ENCODE peak calls at places on chromosomes 7 and 10, in five cellular contexts. One of them, this sample, is unnamed.
A peak's percentile ranks its signal among the peaks of the same experiment; 100 is the strongest.

GRCh38 chr10:124923684-124924083 is 18.2 kb upstream of the ZRANB1 start:
- DNase-seq in NAMALWA: no peak
- DNase-seq in activated CD8-positive, alpha-beta memory T cell treated with anti-CD3 and anti-CD28 coated beads for 24 hours: no peak
- DNase-seq in central memory CD4-positive, alpha-beta T cell: no peak
- DNase-seq in HCT116: no peak
- DNase-seq in this sample: no peak

GRCh38 chr10:121240556-121240955 is 357.7 kb downstream of the FGFR2 start:
- DNase-seq in NAMALWA: no peak
- DNase-seq in activated CD8-positive, alpha-beta memory T cell treated with anti-CD3 and anti-CD28 coated beads for 24 hours: no peak
- DNase-seq in central memory CD4-positive, alpha-beta T cell: no peak
- DNase-seq in HCT116: no peak
- DNase-seq in this sample: no peak

GRCh38 chr10:13066527-13066926 is 33.4 kb upstream of the OPTN start:
- DNase-seq in NAMALWA: no peak
- DNase-seq in activated CD8-positive, alpha-beta memory T cell treated with anti-CD3 and anti-CD28 coated beads for 24 hours: no peak
- DNase-seq in central memory CD4-positive, alpha-beta T cell: no peak
- DNase-seq in HCT116: no peak
- DNase-seq in this sample: no peak

GRCh38 chr7:35869810-35870209 is 69.0 kb downstream of the SEPTIN7 start:
- DNase-seq in NAMALWA: no peak
- DNase-seq in activated CD8-positive, alpha-beta memory T cell treated with anti-CD3 and anti-CD28 coated beads for 24 hours: no peak
- DNase-seq in central memory CD4-positive, alpha-beta T cell: no peak
- DNase-seq in HCT116: no peak
- DNase-seq in this sample: no peak

GRCh38 chr10:61733358-61733940 is 70.7 kb downstream of the CABCOCO1 start:
- DNase-seq in NAMALWA: peak; percentile 68
- DNase-seq in activated CD8-positive, alpha-beta memory T cell treated with anti-CD3 and anti-CD28 coated beads for 24 hours: no peak
- DNase-seq in central memory CD4-positive, alpha-beta T cell: no peak
- DNase-seq in HCT116: peak; percentile 47
- DNase-seq in this sample: no peak

GRCh38 chr7:116953727-116954442 is 584 bp downstream of the ST7 start:
- DNase-seq in NAMALWA: peak; percentile 59
- DNase-seq in activated CD8-positive, alpha-beta memory T cell treated with anti-CD3 and anti-CD28 coated beads for 24 hours: peak; percentile 83
- DNase-seq in central memory CD4-positive, alpha-beta T cell: peak; percentile 57
- DNase-seq in HCT116: peak; percentile 43
- DNase-seq in this sample: peak; percentile 10

GRCh38 chr10:79024716-79025112 is 44.1 kb upstream of the ZMIZ1 start:
- DNase-seq in NAMALWA: no peak
- DNase-seq in activated CD8-positive, alpha-beta memory T cell treated with anti-CD3 and anti-CD28 coated beads for 24 hours: no peak
- DNase-seq in central memory CD4-positive, alpha-beta T cell: no peak
- DNase-seq in HCT116: no peak
- DNase-seq in this sample: no peak

GRCh38 chr10:6583447-6583846 is 3.4 kb upstream of the PRKCQ start:
- DNase-seq in NAMALWA: no peak
- DNase-seq in activated CD8-positive, alpha-beta memory T cell treated with anti-CD3 and anti-CD28 coated beads for 24 hours: peak; percentile 92
- DNase-seq in central memory CD4-positive, alpha-beta T cell: peak; percentile 70
- DNase-seq in HCT116: no peak
- DNase-seq in this sample: peak; percentile 70

GRCh38 chr7:82677493-82677892 is 233.9 kb upstream of the CACNA2D1 start:
- DNase-seq in NAMALWA: peak; percentile 46
- DNase-seq in activated CD8-positive, alpha-beta memory T cell treated with anti-CD3 and anti-CD28 coated beads for 24 hours: peak; percentile 60
- DNase-seq in central memory CD4-positive, alpha-beta T cell: peak; percentile 42
- DNase-seq in HCT116: no peak
- DNase-seq in this sample: no peak

GRCh38 chr10:50648089-50648934 is 24.6 kb upstream of the SGMS1 start:
- DNase-seq in NAMALWA: peak; percentile 27
- DNase-seq in activated CD8-positive, alpha-beta memory T cell treated with anti-CD3 and anti-CD28 coated beads for 24 hours: no peak
- DNase-seq in central memory CD4-positive, alpha-beta T cell: no peak
- DNase-seq in HCT116: no peak
- DNase-seq in this sample: no peak

GRCh38 chr10:62250594-62251198 is 17.9 kb downstream of the RTKN2 start:
- DNase-seq in NAMALWA: no peak
- DNase-seq in activated CD8-positive, alpha-beta memory T cell treated with anti-CD3 and anti-CD28 coated beads for 24 hours: no peak
- DNase-seq in central memory CD4-positive, alpha-beta T cell: no peak
- DNase-seq in HCT116: peak; percentile 72
- DNase-seq in this sample: no peak

GRCh38 chr7:602341-603141 is 82.9 kb upstream of the PDGFA start:
- DNase-seq in NAMALWA: no peak
- DNase-seq in activated CD8-positive, alpha-beta memory T cell treated with anti-CD3 and anti-CD28 coated beads for 24 hours: peak; percentile 87
- DNase-seq in central memory CD4-positive, alpha-beta T cell: no peak
- DNase-seq in HCT116: no peak
- DNase-seq in this sample: no peak

GRCh38 chr7:157540020-157540419 is 203.2 kb downstream of the DNAJB6 start:
- DNase-seq in NAMALWA: no peak
- DNase-seq in activated CD8-positive, alpha-beta memory T cell treated with anti-CD3 and anti-CD28 coated beads for 24 hours: no peak
- DNase-seq in central memory CD4-positive, alpha-beta T cell: no peak
- DNase-seq in HCT116: no peak
- DNase-seq in this sample: no peak

GRCh38 chr7:35849954-35850353 is 49.1 kb downstream of the SEPTIN7 start:
- DNase-seq in NAMALWA: no peak
- DNase-seq in activated CD8-positive, alpha-beta memory T cell treated with anti-CD3 and anti-CD28 coated beads for 24 hours: no peak
- DNase-seq in central memory CD4-positive, alpha-beta T cell: no peak
- DNase-seq in HCT116: no peak
- DNase-seq in this sample: no peak

GRCh38 chr10:132382231-132382922 is 14.6 kb upstream of the PWWP2B start:
- DNase-seq in NAMALWA: no peak
- DNase-seq in activated CD8-positive, alpha-beta memory T cell treated with anti-CD3 and anti-CD28 coated beads for 24 hours: no peak
- DNase-seq in central memory CD4-positive, alpha-beta T cell: no peak
- DNase-seq in HCT116: no peak
- DNase-seq in this sample: no peak

GRCh38 chr10:4477664-4478063 is 348.3 kb upstream of the AKR1E2 start:
- DNase-seq in NAMALWA: no peak
- DNase-seq in activated CD8-positive, alpha-beta memory T cell treated with anti-CD3 and anti-CD28 coated beads for 24 hours: no peak
- DNase-seq in central memory CD4-positive, alpha-beta T cell: no peak
- DNase-seq in HCT116: no peak
- DNase-seq in this sample: no peak

GRCh38 chr7:112202819-112203218 is 3.4 kb downstream of the DOCK4 start:
- DNase-seq in NAMALWA: peak; percentile 75
- DNase-seq in activated CD8-positive, alpha-beta memory T cell treated with anti-CD3 and anti-CD28 coated beads for 24 hours: no peak
- DNase-seq in central memory CD4-positive, alpha-beta T cell: peak; percentile 12
- DNase-seq in HCT116: no peak
- DNase-seq in this sample: no peak

GRCh38 chr7:75960372-75960771 is 34.0 kb downstream of the TMEM120A start:
- DNase-seq in NAMALWA: no peak
- DNase-seq in activated CD8-positive, alpha-beta memory T cell treated with anti-CD3 and anti-CD28 coated beads for 24 hours: no peak
- DNase-seq in central memory CD4-positive, alpha-beta T cell: no peak
- DNase-seq in HCT116: no peak
- DNase-seq in this sample: no peak

GRCh38 chr7:129940329-129940728 is 12.4 kb downstream of the UBE2H start:
- DNase-seq in NAMALWA: no peak
- DNase-seq in activated CD8-positive, alpha-beta memory T cell treated with anti-CD3 and anti-CD28 coated beads for 24 hours: no peak
- DNase-seq in central memory CD4-positive, alpha-beta T cell: no peak
- DNase-seq in HCT116: no peak
- DNase-seq in this sample: no peak

GRCh38 chr7:116180302-116180701 is 30.0 kb upstream of the TES start:
- DNase-seq in NAMALWA: peak; percentile 68
- DNase-seq in activated CD8-positive, alpha-beta memory T cell treated with anti-CD3 and anti-CD28 coated beads for 24 hours: peak; percentile 60
- DNase-seq in central memory CD4-positive, alpha-beta T cell: peak; percentile 62
- DNase-seq in HCT116: peak; percentile 43
- DNase-seq in this sample: peak; percentile 54

GRCh38 chr10:94725871-94726270 is 36.6 kb upstream of the CYP2C19 start:
- DNase-seq in NAMALWA: no peak
- DNase-seq in activated CD8-positive, alpha-beta memory T cell treated with anti-CD3 and anti-CD28 coated beads for 24 hours: no peak
- DNase-seq in central memory CD4-positive, alpha-beta T cell: no peak
- DNase-seq in HCT116: no peak
- DNase-seq in this sample: no peak

GRCh38 chr7:66050990-66051424 is 24.6 kb upstream of the ASL start:
- DNase-seq in NAMALWA: no peak
- DNase-seq in activated CD8-positive, alpha-beta memory T cell treated with anti-CD3 and anti-CD28 coated beads for 24 hours: no peak
- DNase-seq in central memory CD4-positive, alpha-beta T cell: no peak
- DNase-seq in HCT116: no peak
- DNase-seq in this sample: no peak

GRCh38 chr7:50632561-50633413 is 67.6 kb upstream of the DDC start:
- DNase-seq in NAMALWA: peak; percentile 79
- DNase-seq in activated CD8-positive, alpha-beta memory T cell treated with anti-CD3 and anti-CD28 coated beads for 24 hours: peak; percentile 80
- DNase-seq in central memory CD4-positive, alpha-beta T cell: peak; percentile 58
- DNase-seq in HCT116: peak; percentile 19
- DNase-seq in this sample: peak; percentile 52

GRCh38 chr10:15571570-15571969 is 148.2 kb downstream of the ITGA8 start:
- DNase-seq in NAMALWA: no peak
- DNase-seq in activated CD8-positive, alpha-beta memory T cell treated with anti-CD3 and anti-CD28 coated beads for 24 hours: no peak
- DNase-seq in central memory CD4-positive, alpha-beta T cell: no peak
- DNase-seq in HCT116: no peak
- DNase-seq in this sample: no peak

GRCh38 chr7:20197837-20198236 is 19.3 kb downstream of the MACC1 start:
- DNase-seq in NAMALWA: no peak
- DNase-seq in activated CD8-positive, alpha-beta memory T cell treated with anti-CD3 and anti-CD28 coated beads for 24 hours: no peak
- DNase-seq in central memory CD4-positive, alpha-beta T cell: no peak
- DNase-seq in HCT116: peak; percentile 28
- DNase-seq in this sample: no peak

GRCh38 chr7:105046414-105046813 is 32.4 kb downstream of the KMT2E start:
- DNase-seq in NAMALWA: no peak
- DNase-seq in activated CD8-positive, alpha-beta memory T cell treated with anti-CD3 and anti-CD28 coated beads for 24 hours: no peak
- DNase-seq in central memory CD4-positive, alpha-beta T cell: no peak
- DNase-seq in HCT116: no peak
- DNase-seq in this sample: no peak

GRCh38 chr10:97224483-97225435 is 39.0 kb upstream of the SLIT1 start:
- DNase-seq in NAMALWA: no peak
- DNase-seq in activated CD8-positive, alpha-beta memory T cell treated with anti-CD3 and anti-CD28 coated beads for 24 hours: no peak
- DNase-seq in central memory CD4-positive, alpha-beta T cell: no peak
- DNase-seq in HCT116: no peak
- DNase-seq in this sample: no peak

GRCh38 chr7:90266808-90267207 is 21.8 kb downstream of the CFAP69 start:
- DNase-seq in NAMALWA: no peak
- DNase-seq in activated CD8-positive, alpha-beta memory T cell treated with anti-CD3 and anti-CD28 coated beads for 24 hours: no peak
- DNase-seq in central memory CD4-positive, alpha-beta T cell: no peak
- DNase-seq in HCT116: no peak
- DNase-seq in this sample: no peak

GRCh38 chr7:128687131-128687530 is 15.0 kb downstream of the GARIN1A start:
- DNase-seq in NAMALWA: no peak
- DNase-seq in activated CD8-positive, alpha-beta memory T cell treated with anti-CD3 and anti-CD28 coated beads for 24 hours: no peak
- DNase-seq in central memory CD4-positive, alpha-beta T cell: no peak
- DNase-seq in HCT116: no peak
- DNase-seq in this sample: no peak

GRCh38 chr7:6106140-6106904 is 75.1 kb downstream of the ANKRD61 start:
- DNase-seq in NAMALWA: peak; percentile 74
- DNase-seq in activated CD8-positive, alpha-beta memory T cell treated with anti-CD3 and anti-CD28 coated beads for 24 hours: no peak
- DNase-seq in central memory CD4-positive, alpha-beta T cell: peak; percentile 46
- DNase-seq in HCT116: peak; percentile 71
- DNase-seq in this sample: no peak